ENCODE peak calls at places on chromosomes 16 and 17, in eight cellular contexts. T is BJ, Q is nephron progenitor cell, C is omental fat pad, K is mucosa of descending colon, G is fibroblast of the aortic adventitia, O is GM10248, N is astrocyte. F is an unnamed sample.

GRCh38 chr16:28494141-28494851 is at the start of gene APOBR:
- DNase-seq in C (no peak), G (no peak), K (peak), O (peak), N (no peak), T (no peak), Q (no peak), F (peak)

GRCh38 chr16:50831751-50832150 is 89.9 kb downstream of the CYLD start:
- DNase-seq in O (no peak), G (no peak), N (no peak), K (no peak), T (no peak), Q (no peak), C (no peak), F (no peak)

GRCh38 chr16:17364319-17365210 is 106.2 kb downstream of the XYLT1 start:
- DNase-seq in O (no peak), G (peak), T (peak), C (no peak), N (peak), Q (no peak), K (no peak), F (no peak)

GRCh38 chr16:75108792-75109731 is 7.5 kb downstream of the LDHD start:
- DNase-seq in K (peak), G (peak), C (peak), N (peak), Q (no peak), O (peak), T (peak), F (no peak)

GRCh38 chr16:84284168-84284722 is 10.4 kb upstream of the WFDC1 start:
- DNase-seq in C (no peak), O (no peak), G (peak), K (peak), Q (peak), T (no peak), N (no peak), F (no peak)

GRCh38 chr16:83494459-83494858 is 313.3 kb upstream of the HSBP1 start:
- DNase-seq in O (no peak), N (no peak), G (no peak), C (no peak), T (no peak), K (no peak), Q (no peak), F (no peak)

GRCh38 chr17:50198026-50198669 is 3.3 kb downstream of the COL1A1 start:
- DNase-seq in Q (peak), G (peak), O (peak), N (no peak), K (peak), T (no peak), C (no peak), F (peak)

GRCh38 chr16:813204-813915 is 12.8 kb upstream of the GNG13 start:
- DNase-seq in O (peak), T (no peak), N (no peak), Q (peak), K (peak), G (peak), C (no peak), F (peak)

GRCh38 chr17:46013502-46014165 is 14.6 kb downstream of the STH start:
- DNase-seq in C (no peak), Q (no peak), K (no peak), O (no peak), T (peak), N (no peak), G (peak), F (no peak)

GRCh38 chr17:43327421-43327820 is 71.4 kb upstream of the ARL4D start:
- DNase-seq in K (no peak), T (no peak), G (no peak), C (no peak), N (peak), Q (no peak), O (no peak), F (no peak)

GRCh38 chr17:63035695-63036094 is 69.7 kb downstream of the TANC2 start:
- DNase-seq in Q (no peak), T (no peak), C (no peak), N (peak), K (no peak), O (no peak), G (no peak), F (no peak)

GRCh38 chr17:78709119-78709681 is 72.9 kb downstream of the CYTH1 start:
- DNase-seq in G (no peak), K (no peak), Q (no peak), N (no peak), O (peak), T (no peak), C (no peak), F (peak)

GRCh38 chr17:47739150-47739549 is 6.1 kb downstream of the TBX21 start:
- DNase-seq in T (no peak), C (no peak), G (no peak), Q (no peak), N (no peak), K (no peak), O (no peak), F (no peak)

GRCh38 chr16:66752958-66753357 is 1.5 kb upstream of the DYNC1LI2 start:
- DNase-seq in C (no peak), T (no peak), N (no peak), Q (no peak), O (no peak), G (no peak), K (no peak), F (no peak)

GRCh38 chr16:77290451-77291110 is 91.4 kb downstream of the SYCE1L start:
- DNase-seq in C (no peak), O (no peak), T (no peak), G (peak), Q (no peak), K (no peak), N (peak), F (no peak)

GRCh38 chr17:82917656-82918345 is 78.0 kb upstream of the ZNF750 start:
- DNase-seq in C (no peak), Q (peak), T (no peak), G (peak), K (peak), O (no peak), N (no peak), F (no peak)
- TF ChIP-seq CTCF in C (no peak), Q (peak), T (peak), G (peak), K (no peak), O (peak), N (no peak), F (no peak)

GRCh38 chr17:75927286-75927922 is 13.4 kb downstream of the FBF1 start:
- DNase-seq in N (no peak), O (peak), C (no peak), T (no peak), G (peak), K (peak), Q (no peak), F (peak)
- TF ChIP-seq CTCF in N (no peak), O (peak), C (no peak), T (peak), G (peak), K (peak), Q (peak), F (peak)

GRCh38 chr17:14211246-14211645 is 25.4 kb downstream of the CDRT15 start:
- DNase-seq in T (no peak), O (no peak), N (no peak), Q (no peak), C (no peak), G (no peak), K (no peak), F (no peak)

GRCh38 chr17:14209215-14209614 is 27.4 kb downstream of the CDRT15 start:
- DNase-seq in G (no peak), K (no peak), N (no peak), O (no peak), T (no peak), Q (no peak), C (no peak), F (no peak)

GRCh38 chr17:14212401-14212800 is 24.3 kb downstream of the CDRT15 start:
- DNase-seq in K (no peak), G (no peak), Q (no peak), O (no peak), T (no peak), N (no peak), C (no peak), F (no peak)

GRCh38 chr17:14214271-14214670 is 22.4 kb downstream of the CDRT15 start:
- DNase-seq in T (no peak), Q (no peak), G (peak), K (no peak), N (no peak), O (no peak), C (no peak), F (no peak)

GRCh38 chr17:14211778-14212177 is 24.9 kb downstream of the CDRT15 start:
- DNase-seq in N (no peak), K (no peak), Q (no peak), O (peak), T (no peak), G (no peak), C (no peak), F (peak)
- TF ChIP-seq CTCF in N (no peak), K (no peak), Q (no peak), O (peak), T (peak), G (peak), C (no peak), F (peak)

GRCh38 chr17:37167756-37168155 is 208.0 kb upstream of the C17orf78 start:
- DNase-seq in N (no peak), O (no peak), Q (no peak), G (no peak), T (no peak), K (no peak), C (no peak), F (no peak)

GRCh38 chr17:37176683-37177082 is 199.1 kb upstream of the C17orf78 start:
- DNase-seq in T (no peak), N (peak), G (peak), O (no peak), K (no peak), C (no peak), Q (no peak), F (no peak)

GRCh38 chr17:37168731-37169353 is 206.9 kb upstream of the C17orf78 start:
- DNase-seq in T (no peak), C (no peak), N (no peak), G (no peak), O (no peak), Q (no peak), K (no peak), F (no peak)

GRCh38 chr17:37170881-37171460 is 204.8 kb upstream of the C17orf78 start:
- DNase-seq in T (no peak), O (no peak), N (no peak), Q (no peak), K (no peak), C (no peak), G (peak), F (no peak)
- TF ChIP-seq CTCF in T (no peak), O (no peak), N (no peak), Q (no peak), K (no peak), C (no peak), G (no peak), F (no peak)

DNA sequence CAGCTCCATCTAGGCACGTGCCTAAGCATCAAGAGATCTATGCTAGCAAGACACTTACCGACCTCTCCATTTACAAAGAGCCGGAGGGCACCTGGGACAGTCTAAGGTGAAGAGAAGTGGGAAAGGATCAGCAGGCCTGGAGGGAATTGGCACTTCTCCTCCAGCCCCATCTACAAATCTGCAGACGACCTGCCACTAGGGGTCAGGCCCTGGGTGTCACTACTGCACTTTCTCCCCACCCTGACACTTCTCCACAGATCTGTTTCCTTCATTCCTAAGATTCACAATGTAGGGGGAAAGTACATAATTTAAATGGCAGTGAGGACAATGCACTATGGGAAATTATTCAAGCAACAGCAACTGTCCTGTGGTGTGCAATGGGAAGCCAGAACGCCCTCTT is 8.1 kb downstream of the MKS1 start:
- DNase-seq in O (no peak), K (no peak), N (no peak), C (no peak), Q (no peak), T (no peak), G (no peak), F (no peak)
- TF ChIP-seq CTCF in O (peak), K (no peak), N (no peak), C (no peak), Q (no peak), T (no peak), G (no peak), F (no peak)

GRCh38 chr16:4694664-4695451 is 1.5 kb downstream of the NUDT16L1 start:
- DNase-seq in Q (no peak), K (no peak), O (no peak), C (no peak), T (no peak), N (no peak), G (peak), F (no peak)

GRCh38 chr16:4693956-4694663 is 748 bp downstream of the NUDT16L1 start:
- DNase-seq in O (peak), N (peak), C (no peak), G (peak), Q (peak), K (peak), T (no peak), F (peak)

GRCh38 chr16:4692460-4693295 is 684 bp upstream of the NUDT16L1 start:
- DNase-seq in G (peak), Q (no peak), T (no peak), N (no peak), O (no peak), K (no peak), C (no peak), F (no peak)

GRCh38 chr16:4691666-4692412 is 1.5 kb upstream of the NUDT16L1 start:
- DNase-seq in K (no peak), C (no peak), G (no peak), O (no peak), N (no peak), T (no peak), Q (no peak), F (no peak)

DNA sequence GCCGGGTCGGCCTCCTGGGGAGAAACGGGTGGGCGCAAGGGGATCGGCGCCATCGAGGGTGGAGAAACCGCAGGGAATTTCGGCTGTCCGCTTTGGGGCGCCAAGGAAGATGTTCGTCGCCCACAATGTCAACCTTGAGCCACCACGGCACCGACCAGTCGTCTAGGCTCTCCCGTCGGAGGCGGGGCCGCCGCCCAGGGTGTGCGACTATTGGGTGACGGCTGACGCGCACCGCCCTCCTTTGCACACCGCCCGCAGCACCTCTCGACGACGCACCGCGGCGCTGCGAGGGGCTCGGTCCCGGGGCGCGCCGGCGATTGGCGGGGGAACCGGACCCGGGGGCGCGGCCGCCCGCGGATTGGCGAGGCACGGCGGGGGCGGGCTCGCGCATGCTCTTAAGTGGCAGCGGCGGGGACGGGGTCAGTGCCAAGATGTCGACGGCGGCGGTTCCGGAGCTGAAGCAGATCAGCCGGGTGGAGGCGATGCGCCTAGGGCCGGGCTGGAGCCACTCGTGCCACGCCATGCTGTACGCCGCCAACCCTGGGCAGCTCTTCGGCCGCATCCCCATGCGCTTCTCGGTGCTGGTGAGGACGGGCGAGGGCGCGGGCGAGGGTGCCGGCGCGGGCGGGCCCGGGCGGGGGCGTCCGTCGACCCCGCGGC is at the start of gene NUDT16L1:
- DNase-seq in N (peak), G (peak), C (peak), T (peak), O (peak), Q (peak), K (peak), F (peak)
- TF ChIP-seq CTCF in N (no peak), G (peak), C (no peak), T (no peak), O (peak), Q (no peak), K (peak), F (no peak)

GRCh38 chr17:20083460-20083859 is 74.3 kb downstream of the SPECC1 start:
- DNase-seq in K (no peak), T (no peak), N (no peak), G (peak), C (no peak), O (no peak), Q (no peak), F (no peak)

GRCh38 chr17:20085283-20085875 is 76.2 kb downstream of the SPECC1 start:
- DNase-seq in G (peak), Q (no peak), N (peak), T (no peak), C (no peak), O (no peak), K (no peak), F (no peak)

GRCh38 chr17:20084621-20085282 is 75.6 kb downstream of the SPECC1 start:
- DNase-seq in C (no peak), N (no peak), Q (no peak), T (no peak), K (no peak), O (no peak), G (no peak), F (no peak)

GRCh38 chr17:20087538-20088250 is 78.5 kb downstream of the SPECC1 start:
- DNase-seq in C (no peak), G (no peak), K (no peak), Q (no peak), O (no peak), N (no peak), T (no peak), F (no peak)

GRCh38 chr17:20086416-20087074 is 77.4 kb downstream of the SPECC1 start:
- DNase-seq in K (no peak), G (no peak), N (no peak), Q (no peak), C (no peak), T (no peak), O (no peak), F (no peak)
- TF ChIP-seq CTCF in K (no peak), G (no peak), N (no peak), Q (no peak), C (no peak), T (no peak), O (no peak), F (no peak)